ENCODE peak calls at places on chromosomes 12 and 14, in seven cellular contexts. U is stimulated activated CD4-positive, alpha-beta T cell treated with anti-CD3 and anti-CD28 coated beads, Interleukin-4, amount 100 ng/mL, for 24 hours; A is erythroblast; L is Panc1; S is omental fat pad; T is NCI-H524; C is lower leg skin. K is an unnamed sample.

GRCh38 chr14:100147181-100147631 is 12.2 kb downstream of the DEGS2 start:
- DNase-seq in L (no peak), T (peak), S (no peak), A (no peak), U (peak), C (no peak), K (no peak)

GRCh38 chr12:67827820-67828383 is 161.3 kb upstream of the IFNG-AS1 start:
- DNase-seq in S (no peak), U (peak), A (no peak), C (no peak), T (no peak), L (peak), K (peak)

GRCh38 chr14:34038358-34039057 is 87.6 kb upstream of the EGLN3 start:
- DNase-seq in A (no peak), T (no peak), L (no peak), U (no peak), S (no peak), C (no peak), K (no peak)

GRCh38 chr14:102966681-102967505 is 44.4 kb downstream of the AMN start:
- DNase-seq in A (no peak), C (no peak), S (no peak), L (no peak), T (no peak), U (no peak), K (no peak)

GRCh38 chr12:6465467-6466183 is 4.9 kb downstream of the VAMP1 start:
- DNase-seq in T (peak), C (peak), S (no peak), A (peak), U (peak), L (peak), K (no peak)

GRCh38 chr14:34012978-34013713 is 62.3 kb upstream of the EGLN3 start:
- DNase-seq in U (no peak), L (no peak), T (no peak), A (no peak), S (no peak), C (no peak), K (no peak)

GRCh38 chr12:12486661-12487240 is 75.9 kb downstream of the DUSP16 start:
- DNase-seq in T (no peak), C (no peak), U (no peak), L (no peak), A (no peak), S (no peak), K (no peak)

GRCh38 chr12:80988986-80989385 is 51.3 kb upstream of the LIN7A start:
- DNase-seq in A (peak), T (no peak), L (no peak), U (no peak), S (no peak), C (no peak), K (no peak)

GRCh38 chr14:56137842-56138241 is 19.6 kb downstream of the PELI2 start:
- DNase-seq in U (no peak), T (peak), S (no peak), C (no peak), L (no peak), A (no peak), K (no peak)

GRCh38 chr12:108729612-108730336 is 1.5 kb downstream of the CORO1C start:
- DNase-seq in S (no peak), U (no peak), L (no peak), C (no peak), T (peak), A (peak), K (no peak)

GRCh38 chr12:22856120-22856699 is 231.2 kb downstream of the ETNK1 start:
- DNase-seq in S (no peak), T (peak), C (no peak), U (no peak), A (peak), L (peak), K (no peak)

GRCh38 chr14:52553671-52554575 is 1.3 kb downstream of the GPR137C start:
- DNase-seq in A (peak), C (peak), U (peak), T (peak), L (no peak), S (peak), K (peak)

GRCh38 chr12:125999643-126000042 is 934.4 kb downstream of the AACS start:
- DNase-seq in C (no peak), A (no peak), U (no peak), T (no peak), L (no peak), S (no peak), K (no peak)

GRCh38 chr12:121202407-121203355 is 7.2 kb upstream of the P2RX4 start:
- DNase-seq in T (no peak), C (no peak), U (no peak), L (no peak), S (no peak), A (peak), K (no peak)

GRCh38 chr14:99592394-99592793 is 11.6 kb downstream of the CCDC85C start:
- DNase-seq in L (no peak), A (no peak), S (no peak), T (no peak), C (no peak), U (no peak), K (no peak)

GRCh38 chr12:17928708-17929366 is 161.2 kb downstream of the RERGL start:
- DNase-seq in A (no peak), C (no peak), L (peak), U (no peak), T (peak), S (no peak), K (no peak)

GRCh38 chr14:23512156-23512555 is 39.4 kb downstream of the ZFHX2 start:
- DNase-seq in A (no peak), L (no peak), U (no peak), S (no peak), C (no peak), T (peak), K (no peak)

GRCh38 chr12:66092559-66093269 is 37.8 kb downstream of the LLPH start:
- DNase-seq in L (no peak), C (no peak), S (no peak), T (no peak), U (no peak), A (no peak), K (peak)

GRCh38 chr14:75559451-75560187 is 18.8 kb upstream of the FLVCR2 start:
- DNase-seq in S (no peak), U (peak), L (no peak), A (peak), T (no peak), C (no peak), K (no peak)

GRCh38 chr14:89592961-89593360 is 175.9 kb upstream of the FOXN3 start:
- DNase-seq in A (no peak), T (no peak), L (no peak), S (no peak), U (no peak), C (no peak), K (no peak)

GRCh38 chr12:43942379-43942778 is 106.5 kb downstream of the TMEM117 start:
- DNase-seq in C (no peak), S (no peak), U (no peak), L (no peak), T (no peak), A (no peak), K (no peak)

GRCh38 chr14:21059842-21060589 is 2.4 kb downstream of the RNASE8 start:
- DNase-seq in U (no peak), L (no peak), T (no peak), A (no peak), C (peak), S (no peak), K (no peak)

GRCh38 chr12:71871116-71871515 is 31.6 kb downstream of the TBC1D15 start:
- DNase-seq in S (no peak), T (no peak), A (no peak), L (no peak), C (no peak), U (no peak), K (no peak)

GRCh38 chr12:6867407-6868210 is at the start of gene TPI1:
- DNase-seq in U (peak), L (no peak), A (peak), T (no peak), C (peak), S (peak), K (peak)

GRCh38 chr12:25256826-25257225 is 6.1 kb upstream of the KRAS start:
- DNase-seq in S (no peak), T (no peak), L (no peak), U (no peak), A (no peak), C (no peak), K (no peak)

GRCh38 chr12:94616217-94616729 is 34.1 kb downstream of the TMCC3 start:
- DNase-seq in U (no peak), A (peak), L (no peak), T (no peak), S (no peak), C (no peak), K (no peak)

GRCh38 chr12:617304-617915 is 45.8 kb downstream of the NINJ2 start:
- DNase-seq in C (peak), A (no peak), S (no peak), U (no peak), T (no peak), L (no peak), K (no peak)

K was measured in thoracic aorta.